ENCODE peak calls at places on chromosomes 7 and 10, in four cellular contexts. B, O, E and Q are unnamed samples.

GRCh38 chr7:132518102-132518838 is 58.0 kb downstream of the PLXNA4 start:
- DNase-seq in B (peak), O (no peak), E (peak), Q (peak)

GRCh38 chr7:50156163-50156562 is 63.1 kb upstream of the ZPBP start:
- DNase-seq in B (no peak), O (no peak), E (no peak), Q (no peak)

GRCh38 chr7:2698581-2699288 is 10.7 kb downstream of the AMZ1 start:
- DNase-seq in B (no peak), O (peak), E (no peak), Q (no peak)

GRCh38 chr7:27154901-27155815 is 1.3 kb downstream of the HOXA7 start:
- DNase-seq in B (no peak), O (no peak), E (no peak), Q (no peak)

GRCh38 chr7:143360788-143361551 is 1.5 kb downstream of the FAM131B start:
- DNase-seq in B (peak), O (no peak), E (no peak), Q (no peak)

GRCh38 chr7:24492576-24492975 is 80.7 kb upstream of the PALS2 start:
- DNase-seq in B (no peak), O (no peak), E (no peak), Q (no peak)

GRCh38 chr10:13617146-13617545 is 30.4 kb downstream of the PRPF18 start:
- DNase-seq in B (no peak), O (no peak), E (no peak), Q (no peak)

GRCh38 chr10:3442451-3442990 is 269.9 kb upstream of the PITRM1 start:
- DNase-seq in B (no peak), O (no peak), E (no peak), Q (no peak)

GRCh38 chr10:64206409-64206808 is 685.2 kb downstream of the REEP3 start:
- DNase-seq in B (no peak), O (no peak), E (no peak), Q (no peak)

GRCh38 chr10:120436431-120437142 is 20.4 kb upstream of the PLPP4 start:
- DNase-seq in B (no peak), O (no peak), E (no peak), Q (no peak)

GRCh38 chr7:139034855-139035587 is 821 bp downstream of the ZC3HAV1L start:
- DNase-seq in B (peak), O (no peak), E (no peak), Q (no peak)

GRCh38 chr7:33903770-33904679 is 1.3 kb upstream of the BMPER start:
- DNase-seq in B (no peak), O (no peak), E (peak), Q (peak)

GRCh38 chr10:25497281-25497680 is 322.5 kb downstream of the GPR158 start:
- DNase-seq in B (no peak), O (no peak), E (no peak), Q (no peak)

GRCh38 chr7:137242616-137243015 is 100.9 kb downstream of the PTN start:
- DNase-seq in B (no peak), O (no peak), E (no peak), Q (no peak)

GRCh38 chr10:52778511-52779392 is 6.2 kb upstream of the MBL2 start:
- DNase-seq in B (no peak), O (no peak), E (peak), Q (no peak)

GRCh38 chr7:108196004-108196403 is 65.8 kb upstream of the LAMB4 start:
- DNase-seq in B (no peak), O (no peak), E (no peak), Q (no peak)

GRCh38 chr10:67327626-67328535 is 368.1 kb downstream of the CTNNA3 start:
- DNase-seq in B (no peak), O (no peak), E (no peak), Q (no peak)

DNA sequence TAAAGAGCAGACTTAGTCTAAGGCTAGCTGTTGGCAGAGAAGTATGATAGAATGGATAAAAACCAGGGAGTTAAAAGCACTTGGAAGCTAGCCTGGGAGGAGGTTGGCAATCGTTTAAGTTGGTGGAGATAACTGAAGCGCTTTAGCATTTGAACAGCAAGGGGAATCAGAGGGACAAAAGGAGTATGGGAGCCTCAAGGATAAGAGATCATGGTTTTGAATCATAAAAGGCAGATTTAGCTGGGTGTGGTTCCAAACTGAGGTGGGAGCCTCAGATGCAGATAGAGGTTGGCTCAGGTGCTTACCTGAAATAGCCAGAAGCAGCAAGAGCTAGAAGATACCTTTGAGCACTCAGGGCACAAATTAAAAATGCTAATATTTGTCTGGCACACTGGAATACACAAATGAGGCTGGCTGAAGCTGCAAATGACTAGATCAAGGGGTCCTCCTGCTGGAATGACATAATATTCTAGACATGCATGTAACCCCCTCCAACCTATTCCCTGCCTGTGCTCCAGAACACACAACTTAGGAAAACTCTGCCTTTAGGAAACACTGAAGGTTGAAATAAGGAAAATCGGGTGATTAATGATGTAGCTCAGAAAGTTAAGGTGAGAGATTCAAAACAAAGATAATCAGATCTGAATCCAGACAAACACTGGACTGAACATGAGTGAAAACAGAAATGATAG is 372.3 kb upstream of the LRRN3 start:
- DNase-seq in B (no peak), O (no peak), E (no peak), Q (no peak)
- TF ChIP-seq BHLHE40 in B (no peak), O (no peak), E (no peak), Q (no peak)

DNA sequence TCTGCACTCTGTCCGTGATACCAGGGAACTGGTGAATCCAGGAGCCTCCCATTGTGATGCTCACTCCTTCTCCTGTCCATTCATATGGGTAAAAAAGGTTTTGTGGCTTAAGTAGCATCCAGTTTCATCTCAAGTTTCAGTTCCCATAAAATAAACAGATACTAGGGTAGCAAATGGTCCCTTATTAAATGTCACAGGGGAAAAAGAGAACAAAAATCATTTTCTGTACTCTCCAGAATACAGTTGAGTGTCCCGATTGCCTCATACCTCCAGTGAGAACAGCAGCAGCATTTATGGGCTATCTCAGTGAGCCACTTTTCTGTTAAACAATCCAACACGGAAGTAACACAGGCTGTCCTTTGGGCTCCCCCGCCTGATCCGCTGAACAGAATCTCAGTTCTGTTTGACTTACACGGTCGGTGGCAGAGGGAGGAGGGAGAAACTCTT is 179.6 kb downstream of the CELF2 start:
- DNase-seq in B (no peak), O (peak), E (no peak), Q (peak)
- TF ChIP-seq SP1 in B (no peak), O (no peak), E (no peak), Q (no peak)

DNA sequence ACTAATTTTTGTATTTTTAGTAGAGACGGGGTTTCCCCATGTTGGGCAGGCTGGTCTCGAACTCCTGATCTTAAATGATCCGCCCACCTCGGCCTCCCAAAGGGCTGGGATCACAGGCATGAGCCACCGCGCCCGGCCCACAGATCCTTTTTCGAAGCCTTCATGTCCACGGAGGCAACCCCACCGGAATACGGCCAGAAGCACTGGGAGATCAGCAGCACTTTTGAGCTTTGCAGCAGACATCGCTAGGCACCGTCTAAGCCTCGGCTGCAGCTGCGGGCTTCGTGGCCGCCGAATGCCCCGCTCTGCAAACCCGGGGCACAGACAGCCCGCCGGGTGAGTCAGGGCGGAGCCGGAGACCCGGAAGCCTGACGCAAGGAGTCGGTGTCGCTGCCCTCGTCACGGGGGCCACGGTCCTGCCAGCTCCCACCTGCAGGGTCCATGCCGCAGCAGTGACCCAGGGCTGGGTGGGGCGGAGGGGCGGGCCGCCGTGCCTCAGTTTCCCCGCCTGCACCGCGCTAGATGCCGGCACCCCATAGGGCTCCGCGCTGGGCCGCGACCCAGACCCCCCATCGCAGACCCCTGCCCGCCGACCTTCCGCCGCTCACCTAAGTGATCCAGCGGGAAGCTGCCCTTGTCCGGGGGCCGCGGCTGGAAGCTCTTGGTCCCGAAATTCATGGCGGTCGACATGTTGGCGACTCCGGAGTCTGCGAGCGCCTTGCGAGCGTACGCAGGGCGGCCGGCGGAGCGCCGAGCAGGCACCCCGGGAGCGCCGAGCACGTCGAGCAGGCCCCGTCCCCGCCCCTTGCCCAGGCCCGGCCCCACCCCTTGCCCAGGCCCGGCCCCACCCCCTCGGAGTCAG is at the start of gene COX19:
- DNase-seq in B (peak), O (peak), E (peak), Q (peak)
- TF ChIP-seq BHLHE40 in B (peak), O (peak), E (no peak), Q (no peak)

GRCh38 chr10:48522011-48522765 is 82.7 kb downstream of the ARHGAP22 start:
- DNase-seq in B (no peak), O (no peak), E (no peak), Q (no peak)

GRCh38 chr10:48523820-48524758 is 80.8 kb downstream of the ARHGAP22 start:
- DNase-seq in B (peak), O (no peak), E (no peak), Q (peak)

GRCh38 chr10:48525956-48526355 is 78.9 kb downstream of the ARHGAP22 start:
- DNase-seq in B (no peak), O (no peak), E (no peak), Q (no peak)

GRCh38 chr10:48525113-48525512 is 79.8 kb downstream of the ARHGAP22 start:
- DNase-seq in B (no peak), O (no peak), E (no peak), Q (no peak)

DNA sequence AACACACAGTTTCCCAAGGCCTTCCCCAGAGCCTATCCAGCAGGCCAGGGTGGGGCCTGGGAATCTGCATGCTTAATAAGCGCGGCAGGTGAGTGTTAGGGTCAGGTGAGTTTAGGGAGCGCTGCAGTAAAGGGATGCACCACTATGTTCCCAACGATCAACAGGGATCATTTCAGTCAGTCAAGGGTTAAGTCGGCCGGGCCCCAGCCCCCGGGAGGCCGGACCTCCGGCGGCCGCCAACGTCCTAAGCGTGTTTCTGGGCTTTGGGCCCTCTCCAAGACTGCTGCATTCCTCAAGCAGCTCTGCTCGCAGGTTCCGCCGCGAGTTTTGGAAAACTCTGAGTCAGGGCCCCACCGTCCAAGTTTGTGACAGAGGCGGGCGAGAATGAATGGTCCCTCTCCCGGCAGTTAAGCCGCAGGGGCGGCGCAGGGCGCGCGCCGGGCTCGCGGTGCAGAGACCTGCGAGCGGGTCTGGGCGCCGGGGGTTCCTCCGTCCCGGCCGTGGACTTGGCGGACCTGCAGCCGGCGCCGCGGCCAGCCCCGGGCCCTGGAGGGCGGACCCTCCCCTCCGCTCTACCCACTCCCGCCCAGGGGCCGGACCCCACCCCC is 81.6 kb downstream of the ARHGAP22 start:
- DNase-seq in B (peak), O (no peak), E (no peak), Q (peak)
- TF ChIP-seq SP1 in B (no peak), O (no peak), E (no peak), Q (no peak)

DNA sequence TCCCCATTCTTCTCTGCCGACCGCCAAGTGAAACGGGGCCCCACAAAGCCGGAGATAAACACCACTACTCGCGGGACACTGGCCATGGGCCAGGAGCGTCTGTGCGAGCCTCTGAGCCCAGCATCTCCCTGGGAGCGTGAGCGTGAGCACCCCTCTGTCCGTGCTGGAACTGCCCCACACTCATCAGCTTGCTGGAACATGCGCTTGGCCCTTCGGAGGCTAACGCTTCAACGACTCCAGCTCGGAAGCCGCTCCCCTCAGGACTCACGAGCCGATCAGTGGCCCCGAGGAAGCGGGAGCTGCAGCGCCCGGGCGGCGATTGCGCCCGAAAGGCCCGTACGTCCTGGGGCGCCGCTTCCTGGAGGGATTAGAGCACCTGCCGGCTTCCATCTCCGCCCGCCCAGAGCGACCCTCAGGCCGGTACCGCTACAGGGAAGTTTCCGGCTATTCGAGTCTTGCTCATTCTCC is 1.2 kb downstream of the TLL2 start:
- DNase-seq in B (no peak), O (no peak), E (no peak), Q (peak)
- TF ChIP-seq BHLHE40 in B (no peak), O (no peak), E (no peak), Q (no peak)

GRCh38 chr10:98886686-98887085 is 349.0 kb downstream of the HPSE2 start:
- DNase-seq in B (no peak), O (no peak), E (no peak), Q (no peak)
- TF ChIP-seq SP1 in B (no peak), O (no peak), E (no peak), Q (no peak)

DNA sequence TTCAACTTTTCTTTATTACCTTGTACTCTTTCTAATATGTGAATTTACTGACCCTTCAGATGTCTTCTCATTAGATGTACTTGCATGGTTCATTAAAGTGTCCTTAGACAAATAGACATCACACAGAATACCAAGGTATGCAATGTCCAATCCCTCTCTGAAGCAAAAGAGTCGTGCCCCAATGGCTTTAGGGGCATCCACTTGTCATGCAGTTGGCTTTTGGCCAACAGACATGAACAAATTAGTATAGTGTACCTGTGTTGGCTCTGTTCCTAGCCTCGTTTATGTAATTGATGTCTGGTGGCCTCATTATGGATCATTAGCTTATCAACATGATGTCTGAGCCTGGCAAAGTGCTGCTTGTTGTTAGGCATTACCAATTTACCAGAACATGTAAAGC is 44.4 kb upstream of the FOXP2 start:
- DNase-seq in B (no peak), O (no peak), E (no peak), Q (no peak)
- TF ChIP-seq BHLHE40 in B (no peak), O (no peak), E (no peak), Q (no peak)

DNA sequence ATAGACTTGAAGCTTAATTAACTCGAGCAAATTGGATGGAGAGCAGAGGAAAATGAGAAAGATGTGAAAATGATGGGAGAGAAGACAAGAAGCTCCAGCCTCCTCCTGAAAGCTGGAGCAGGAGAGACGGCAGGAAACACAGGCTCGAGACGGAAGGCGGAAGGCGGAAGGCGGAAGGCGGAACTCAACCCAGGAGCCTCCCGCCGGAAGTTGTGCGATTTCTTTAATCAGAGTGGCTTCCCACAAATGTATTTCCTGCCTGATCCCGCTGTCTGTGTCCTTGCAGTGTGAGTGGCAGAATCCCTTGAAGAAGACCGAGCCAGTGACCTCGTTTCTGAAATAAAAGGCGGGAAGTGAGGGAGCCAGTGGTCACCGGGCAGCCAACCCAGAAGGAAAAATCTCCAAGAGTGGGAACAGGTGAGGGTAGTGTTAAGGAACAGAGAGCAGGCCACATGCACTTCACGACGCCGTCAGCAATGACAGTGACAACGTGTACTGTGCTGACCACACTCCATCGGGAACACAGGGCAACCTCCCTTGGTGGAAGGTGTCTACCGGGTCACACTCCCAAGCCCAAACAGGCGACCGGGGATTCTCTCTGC is 117.0 kb upstream of the RNF32 start:
- DNase-seq in B (no peak), O (no peak), E (no peak), Q (no peak)
- TF ChIP-seq SP1 in B (no peak), O (no peak), E (no peak), Q (no peak)

DNA sequence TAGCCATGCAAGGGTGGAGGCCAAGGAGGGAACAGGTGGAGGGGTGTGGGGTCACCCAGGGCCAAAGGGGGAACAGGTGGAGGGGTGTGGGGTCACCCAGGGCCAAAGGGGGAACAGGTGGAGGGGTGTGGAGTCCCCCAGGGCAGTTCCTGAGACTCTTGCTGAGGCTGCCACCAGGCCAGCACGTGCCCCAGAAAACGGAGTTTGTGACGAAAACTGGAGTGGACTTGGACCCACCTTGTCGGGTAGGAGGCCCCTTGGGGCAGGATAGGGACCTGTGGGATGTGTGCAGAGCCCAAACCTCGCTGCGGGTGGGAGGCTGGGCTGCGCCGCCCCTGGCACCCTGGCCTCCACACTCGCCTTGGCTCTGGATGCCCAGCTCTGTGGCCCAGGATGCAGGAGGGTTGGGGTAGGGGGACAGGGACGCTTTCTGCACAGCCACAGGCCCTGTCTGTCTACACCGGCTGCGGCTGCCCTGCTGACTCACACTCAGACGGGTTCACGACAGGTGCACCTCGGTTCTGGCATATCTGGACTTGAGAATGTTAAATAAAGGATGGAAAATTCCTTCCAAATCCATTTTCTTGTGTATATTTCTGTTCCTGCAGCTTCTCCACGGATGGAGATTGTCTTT is 562 bp upstream of the ADGRA1 start:
- DNase-seq in B (no peak), O (no peak), E (no peak), Q (no peak)
- TF ChIP-seq BHLHE40 in B (no peak), O (no peak), E (no peak), Q (no peak)